ENCODE peak calls at places on chromosome 2, in five cellular contexts. C is tibial nerve, O is ovary, L is A549, Y is suprapubic skin. H is an unnamed sample.

GRCh38 chr2:25374827-25375226 is 33.1 kb upstream of the DNMT3A start:
- DNase-seq in C (no peak), O (no peak), L (no peak), Y (no peak), H (no peak)

GRCh38 chr2:437772-438393 is 150.0 kb upstream of the ALKAL2 start:
- DNase-seq in C (no peak), O (no peak), L (no peak), Y (no peak), H (peak)

GRCh38 chr2:86774862-86775261 is 15.9 kb downstream of the CD8A start:
- DNase-seq in C (no peak), O (no peak), L (no peak), Y (no peak), H (no peak)

GRCh38 chr2:42249887-42250286 is 80.7 kb downstream of the EML4 start:
- DNase-seq in C (no peak), O (no peak), L (no peak), Y (no peak), H (no peak)

GRCh38 chr2:137535897-137536296 is 428.4 kb upstream of the HNMT start:
- DNase-seq in C (no peak), O (no peak), L (no peak), Y (no peak), H (no peak)

GRCh38 chr2:43041661-43042360 is 184.6 kb downstream of the ZFP36L2 start:
- DNase-seq in C (no peak), O (peak), L (peak), Y (no peak), H (no peak)

GRCh38 chr2:41194235-41194634 is 742.3 kb upstream of the SLC8A1 start:
- DNase-seq in C (no peak), O (no peak), L (no peak), Y (no peak), H (no peak)

GRCh38 chr2:109637749-109638570 is 23.8 kb downstream of the SOWAHC start:
- DNase-seq in C (no peak), O (no peak), L (no peak), Y (no peak), H (no peak)

GRCh38 chr2:238921259-238921658 is 73.4 kb downstream of the TWIST2 start:
- DNase-seq in C (no peak), O (peak), L (no peak), Y (no peak), H (no peak)

GRCh38 chr2:96985181-96985580 is 1.2 kb downstream of the FAM178B start:
- DNase-seq in C (no peak), O (no peak), L (no peak), Y (no peak), H (no peak)

GRCh38 chr2:166487082-166487654 is 6.9 kb downstream of the SCN7A start:
- DNase-seq in C (no peak), O (no peak), L (no peak), Y (no peak), H (no peak)

GRCh38 chr2:235001237-235002133 is 49.7 kb downstream of the SH3BP4 start:
- DNase-seq in C (no peak), O (no peak), L (no peak), Y (no peak), H (no peak)

GRCh38 chr2:216081012-216081411 is 597 bp downstream of the PECR start:
- DNase-seq in C (no peak), O (no peak), L (no peak), Y (no peak), H (no peak)

GRCh38 chr2:212005077-212005671 is 533.4 kb downstream of the ERBB4 start:
- DNase-seq in C (no peak), O (no peak), L (peak), Y (no peak), H (peak)

GRCh38 chr2:99032786-99033185 is 96.8 kb upstream of the CRACDL start:
- DNase-seq in C (no peak), O (no peak), L (no peak), Y (no peak), H (no peak)

GRCh38 chr2:18402888-18403287 is 157.6 kb downstream of the RDH14 start:
- DNase-seq in C (no peak), O (no peak), L (no peak), Y (no peak), H (no peak)

GRCh38 chr2:67215214-67215613 is 181.9 kb upstream of the ETAA1 start:
- DNase-seq in C (no peak), O (no peak), L (peak), Y (no peak), H (peak)

GRCh38 chr2:156110890-156111289 is 221.6 kb downstream of the NR4A2 start:
- DNase-seq in C (no peak), O (no peak), L (peak), Y (no peak), H (no peak)

GRCh38 chr2:235098736-235099494 is 147.1 kb downstream of the SH3BP4 start:
- DNase-seq in C (no peak), O (no peak), L (peak), Y (no peak), H (no peak)

GRCh38 chr2:100887039-100887578 is 67.2 kb downstream of the NPAS2 start:
- DNase-seq in C (no peak), O (no peak), L (no peak), Y (no peak), H (no peak)

GRCh38 chr2:223855426-223855825 is 18.0 kb upstream of the AP1S3 start:
- DNase-seq in C (no peak), O (no peak), L (peak), Y (no peak), H (no peak)

GRCh38 chr2:117087565-117088291 is 726.8 kb upstream of the DDX18 start:
- DNase-seq in C (no peak), O (no peak), L (no peak), Y (no peak), H (no peak)

GRCh38 chr2:8409461-8410260 is 272.2 kb upstream of the ID2 start:
- DNase-seq in C (no peak), O (no peak), L (no peak), Y (no peak), H (no peak)

GRCh38 chr2:9091819-9092218 is 88.3 kb upstream of the MBOAT2 start:
- DNase-seq in C (no peak), O (no peak), L (no peak), Y (no peak), H (no peak)

GRCh38 chr2:119486886-119487285 is 37.4 kb downstream of the SCTR start:
- DNase-seq in C (no peak), O (no peak), L (peak), Y (no peak), H (no peak)

GRCh38 chr2:142757111-142757510 is 120.4 kb upstream of the KYNU start:
- DNase-seq in C (no peak), O (no peak), L (no peak), Y (no peak), H (no peak)

GRCh38 chr2:46198931-46199330 is 98.3 kb upstream of the EPAS1 start:
- DNase-seq in C (no peak), O (no peak), L (no peak), Y (no peak), H (no peak)

GRCh38 chr2:112879491-112880041 is 31.4 kb upstream of the IL37 start:
- DNase-seq in C (no peak), O (no peak), L (no peak), Y (no peak), H (peak)

GRCh38 chr2:114068438-114068837 is 178.5 kb downstream of the ACTR3 start:
- DNase-seq in C (no peak), O (no peak), L (no peak), Y (no peak), H (no peak)

GRCh38 chr2:73970850-73971471 is 13.7 kb upstream of the TET3 start:
- DNase-seq in C (peak), O (peak), L (no peak), Y (no peak), H (peak)

GRCh38 chr2:222561817-222562424 is 94.0 kb downstream of the FARSB start:
- DNase-seq in C (no peak), O (no peak), L (peak), Y (no peak), H (no peak)

GRCh38 chr2:42104621-42105020 is 56.8 kb downstream of the PKDCC start:
- DNase-seq in C (no peak), O (no peak), L (no peak), Y (no peak), H (no peak)

GRCh38 chr2:33395660-33396249 is 80.7 kb upstream of the RASGRP3 start:
- DNase-seq in C (peak), O (peak), L (peak), Y (no peak), H (peak)

GRCh38 chr2:97751752-97752151 is 38.4 kb downstream of the ZAP70 start:
- DNase-seq in C (no peak), O (no peak), L (no peak), Y (peak), H (no peak)

GRCh38 chr2:235864746-235865535 is 303.2 kb downstream of the GBX2 start:
- DNase-seq in C (no peak), O (no peak), L (no peak), Y (no peak), H (no peak)

GRCh38 chr2:121015971-121016485 is 269.0 kb downstream of the TFCP2L1 start:
- DNase-seq in C (no peak), O (no peak), L (no peak), Y (no peak), H (no peak)

GRCh38 chr2:115560671-115561070 is 1118.2 kb downstream of the DPP10 start:
- DNase-seq in C (no peak), O (no peak), L (no peak), Y (no peak), H (no peak)

GRCh38 chr2:135169900-135170753 is 118.0 kb downstream of the RAB3GAP1 start:
- DNase-seq in C (no peak), O (no peak), L (no peak), Y (no peak), H (no peak)
- TF ChIP-seq EP300 in C (no peak), O (no peak), L (no peak), Y (no peak), H (no peak)

GRCh38 chr2:71748227-71748626 is 294.9 kb downstream of the DYSF start:
- DNase-seq in C (peak), O (no peak), L (peak), Y (no peak), H (no peak)
- TF ChIP-seq EP300 in C (no peak), O (no peak), L (no peak), Y (no peak), H (no peak)

GRCh38 chr2:69798909-69799526 is 30.4 kb upstream of the GMCL1 start:
- DNase-seq in C (no peak), O (no peak), L (no peak), Y (no peak), H (no peak)
- TF ChIP-seq EP300 in C (no peak), O (no peak), L (no peak), Y (no peak), H (no peak)

DNA sequence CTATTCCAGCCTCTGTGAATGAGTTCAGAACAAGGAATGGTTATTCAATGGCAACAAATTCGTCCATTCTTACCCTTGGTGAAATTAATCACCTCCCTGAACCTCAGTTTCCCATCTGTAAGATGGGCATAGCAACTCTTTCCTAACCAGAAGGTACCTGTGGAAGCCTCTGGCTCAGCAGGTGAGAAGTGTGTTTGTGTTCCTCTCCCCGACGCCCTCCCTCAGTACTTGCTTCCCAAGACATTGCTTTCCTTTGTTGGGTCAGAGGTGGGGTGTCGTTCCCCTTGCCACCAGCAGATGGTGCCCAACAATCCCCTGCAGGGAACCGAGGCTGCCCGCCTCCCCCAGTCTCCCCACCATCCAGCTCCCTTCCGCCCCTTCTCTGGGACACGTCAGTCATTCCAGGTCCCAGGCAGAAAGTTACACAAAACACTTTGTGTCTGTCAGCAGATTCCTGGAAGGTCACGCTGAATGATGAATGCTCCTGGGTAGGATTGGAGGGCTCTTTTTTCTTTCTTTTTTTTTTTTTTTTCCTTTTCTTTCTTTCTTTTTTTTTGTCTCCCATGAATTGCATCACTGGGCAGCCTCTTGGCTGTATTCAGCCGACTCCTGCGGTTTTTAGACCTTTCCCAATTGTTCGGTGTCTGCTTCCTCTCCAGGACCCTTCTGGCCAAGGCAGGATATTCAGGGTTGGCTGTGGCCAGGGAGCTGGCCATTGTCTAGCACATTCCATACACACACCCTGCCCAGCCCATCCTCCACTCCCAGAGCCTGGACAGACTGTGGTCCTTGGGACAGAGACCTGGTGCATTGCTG is 117.3 kb downstream of the LPIN1 start:
- DNase-seq in C (peak), O (peak), L (peak), Y (peak), H (peak)
- TF ChIP-seq EP300 in C (peak), O (no peak), L (no peak), Y (no peak), H (peak)

DNA sequence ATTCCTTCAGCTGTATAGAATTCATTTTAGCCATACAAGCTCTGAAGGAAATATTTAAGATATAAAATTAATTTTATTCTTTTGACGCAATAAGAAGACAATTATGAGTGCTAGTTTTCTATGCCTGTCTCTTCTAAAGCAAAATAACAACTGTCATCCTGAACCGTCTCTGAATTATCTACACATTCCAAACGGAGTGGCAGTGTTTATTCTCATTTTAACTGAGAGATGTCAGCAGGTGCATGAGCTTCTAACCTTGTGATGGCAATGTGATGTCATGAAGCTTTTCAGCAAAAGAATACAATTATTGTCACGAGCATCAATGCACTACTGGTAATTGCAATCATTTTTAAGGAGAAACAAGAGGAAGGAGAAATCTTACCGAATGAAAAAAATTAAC is 274.8 kb downstream of the SPAG16 start:
- DNase-seq in C (no peak), O (no peak), L (no peak), Y (no peak), H (no peak)
- TF ChIP-seq EP300 in C (no peak), O (no peak), L (no peak), Y (no peak), H (no peak)

GRCh38 chr2:12059616-12060441 is 313.4 kb downstream of the LPIN1 start:
- DNase-seq in C (no peak), O (no peak), L (no peak), Y (no peak), H (no peak)
- TF ChIP-seq EP300 in C (no peak), O (no peak), L (no peak), Y (no peak), H (no peak)

GRCh38 chr2:52964916-52965530 is 802.6 kb upstream of the CHAC2 start:
- DNase-seq in C (no peak), O (no peak), L (no peak), Y (no peak), H (no peak)
- TF ChIP-seq EP300 in C (no peak), O (no peak), L (no peak), Y (no peak), H (no peak)

GRCh38 chr2:37376421-37377186 is 32.2 kb downstream of the QPCT start:
- DNase-seq in C (peak), O (no peak), L (no peak), Y (peak), H (no peak)
- TF ChIP-seq EP300 in C (no peak), O (no peak), L (no peak), Y (no peak), H (no peak)

GRCh38 chr2:16515709-16516108 is 149.9 kb downstream of the CYRIA start:
- DNase-seq in C (no peak), O (no peak), L (no peak), Y (no peak), H (no peak)
- TF ChIP-seq EP300 in C (no peak), O (no peak), L (no peak), Y (no peak), H (no peak)